ENCODE peak calls at places on chromosomes 3 and 15, in eight cellular contexts. R is activated CD8-positive, alpha-beta T cell treated with anti-CD3 and anti-CD28 coated beads for 36 hours; V is neural crest cell; Z is activated B cell treated with CpG ODN at 0.5 μM for 24 hours; T is AG09309; Y is WTC11; I is cardiac muscle cell; J is kidney. P is an unnamed sample.

GRCh38 chr3:9715127-9715526 is 11.5 kb downstream of the CPNE9 start:
- DNase-seq in V (no peak), J (no peak), T (no peak), Z (no peak), Y (peak; percentile 77), I (no peak), R (no peak), P (no peak)

GRCh38 chr3:141321109-141321497 is 47.2 kb upstream of the ZBTB38 start:
- DNase-seq in Z (no peak), Y (no peak), I (peak; percentile 31), V (no peak), R (no peak), T (no peak), J (no peak), P (no peak)

GRCh38 chr3:12178091-12178820 is 19.5 kb upstream of the TIMP4 start:
- DNase-seq in J (peak; percentile 76), V (no peak), I (peak; percentile 91), R (no peak), Z (no peak), Y (no peak), T (no peak), P (no peak)

GRCh38 chr3:148943531-148944200 is 47.7 kb upstream of the GYG1 start:
- DNase-seq in J (no peak), Y (no peak), Z (no peak), I (peak; percentile 90), T (peak; percentile 87), R (peak; percentile 30), V (no peak), P (peak; percentile 73)

GRCh38 chr3:54791552-54792156 is 136.2 kb downstream of the LRTM1 start:
- DNase-seq in J (no peak), R (no peak), I (no peak), Y (no peak), V (no peak), T (no peak), Z (no peak), P (no peak)

GRCh38 chr15:55224892-55225291 is 28.2 kb upstream of the RSL24D1 start:
- DNase-seq in Y (no peak), T (no peak), R (no peak), V (no peak), Z (no peak), I (no peak), J (no peak), P (no peak)

GRCh38 chr3:69541823-69542264 is 156.0 kb upstream of the FRMD4B start:
- DNase-seq in J (peak; percentile 71), V (peak; percentile 25), I (peak; percentile 6), R (peak; percentile 7), Z (no peak), Y (peak; percentile 48), T (no peak), P (no peak)

GRCh38 chr3:127849368-127849767 is 27.1 kb upstream of the MGLL start:
- DNase-seq in V (no peak), R (no peak), Z (no peak), Y (peak; percentile 17), T (no peak), I (no peak), J (no peak), P (no peak)

GRCh38 chr3:37579181-37579580 is 282.5 kb upstream of the CTDSPL start:
- DNase-seq in I (no peak), Z (no peak), Y (no peak), R (no peak), T (no peak), J (no peak), V (no peak), P (no peak)

GRCh38 chr3:9653565-9654248 is 4.4 kb downstream of the MTMR14 start:
- DNase-seq in R (no peak), Y (no peak), V (no peak), J (no peak), T (no peak), Z (no peak), I (no peak), P (peak; percentile 55)

DNA sequence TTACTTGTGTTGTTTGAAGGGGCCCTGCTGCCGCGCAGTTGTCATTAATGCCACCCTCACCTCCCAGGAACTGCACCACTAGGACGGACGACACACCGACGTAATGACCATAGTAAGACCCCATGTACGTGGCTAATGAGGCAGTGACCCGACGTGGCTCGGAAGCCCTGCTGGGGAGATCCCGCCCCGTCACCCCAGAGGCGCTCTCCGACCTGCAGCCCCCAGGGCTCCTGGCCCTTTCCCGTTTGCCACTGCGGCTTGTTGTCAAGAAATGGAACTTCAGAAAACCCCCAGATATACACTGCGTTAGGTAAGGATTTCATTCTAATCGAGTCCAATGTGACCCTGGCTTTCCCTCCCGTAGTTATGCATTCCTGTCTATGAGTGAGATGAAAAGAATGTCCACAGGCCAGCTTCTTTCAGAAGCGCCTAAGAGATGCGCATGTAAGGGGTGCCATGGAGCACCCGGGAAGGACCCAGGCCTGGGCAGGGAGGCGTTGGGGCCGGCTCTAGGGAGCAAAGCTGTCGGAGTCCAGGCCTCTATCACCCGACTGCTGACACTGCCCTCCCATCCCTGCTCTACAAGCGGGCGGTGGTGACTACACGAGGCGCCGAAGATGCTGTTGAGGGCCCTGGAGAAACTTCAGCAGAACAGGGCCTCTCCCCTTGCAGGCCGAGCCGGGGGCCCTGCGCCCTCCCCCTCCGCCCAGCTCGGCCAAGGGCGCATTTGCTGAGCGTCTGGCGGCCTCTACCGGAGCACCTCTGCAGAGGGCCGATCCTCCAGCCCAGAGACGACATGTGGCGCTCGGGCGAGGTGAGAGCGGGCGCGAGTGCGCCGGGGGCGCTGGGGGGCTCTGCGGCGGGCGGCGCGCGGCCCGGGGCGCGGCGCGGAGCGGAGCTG is at the start of gene GABRA5:
- DNase-seq in T (no peak), V (peak; percentile 53), R (no peak), Y (peak; percentile 79), I (peak; percentile 7), J (no peak), Z (no peak), P (no peak)
- TF ChIP-seq CTCF in T (peak; percentile 34), V (peak; percentile 54), R (no peak), Y (no peak), I (no peak), J (peak; percentile 44), Z (no peak), P (no peak)

GRCh38 chr3:62493116-62493801 is 119.9 kb upstream of the FEZF2 start:
- DNase-seq in J (no peak), T (no peak), Z (no peak), V (no peak), Y (no peak), R (no peak), I (no peak), P (no peak)
- TF ChIP-seq CTCF in J (no peak), T (peak; percentile 8), Z (no peak), V (peak; percentile 45), Y (peak; percentile 23), R (no peak), I (peak; percentile 25), P (no peak)

DNA sequence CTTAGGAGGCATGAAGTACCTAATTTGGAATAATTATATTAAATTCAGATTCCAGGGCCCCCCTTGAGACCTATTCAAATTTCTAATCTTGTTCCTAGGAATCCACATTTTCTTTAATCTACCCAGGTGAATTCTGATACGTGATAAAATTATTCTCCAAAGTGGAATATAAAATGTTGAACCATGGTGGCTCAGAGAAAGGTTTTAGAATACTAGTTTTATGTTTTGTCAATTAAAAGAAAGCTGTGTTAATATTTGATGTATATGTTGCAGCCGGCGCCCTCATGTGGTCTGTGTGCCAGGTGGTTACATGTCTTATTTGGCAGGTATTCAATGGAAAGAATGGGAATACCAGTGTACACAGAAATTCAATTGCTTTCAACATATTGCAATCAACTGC is 321.8 kb downstream of the FEZF2 start:
- DNase-seq in I (peak; percentile 42), R (peak; percentile 9), T (no peak), Y (peak; percentile 39), V (no peak), Z (no peak), J (no peak), P (no peak)
- TF ChIP-seq CTCF in I (peak; percentile 32), R (no peak), T (peak; percentile 18), Y (no peak), V (peak; percentile 51), Z (no peak), J (no peak), P (no peak)

DNA sequence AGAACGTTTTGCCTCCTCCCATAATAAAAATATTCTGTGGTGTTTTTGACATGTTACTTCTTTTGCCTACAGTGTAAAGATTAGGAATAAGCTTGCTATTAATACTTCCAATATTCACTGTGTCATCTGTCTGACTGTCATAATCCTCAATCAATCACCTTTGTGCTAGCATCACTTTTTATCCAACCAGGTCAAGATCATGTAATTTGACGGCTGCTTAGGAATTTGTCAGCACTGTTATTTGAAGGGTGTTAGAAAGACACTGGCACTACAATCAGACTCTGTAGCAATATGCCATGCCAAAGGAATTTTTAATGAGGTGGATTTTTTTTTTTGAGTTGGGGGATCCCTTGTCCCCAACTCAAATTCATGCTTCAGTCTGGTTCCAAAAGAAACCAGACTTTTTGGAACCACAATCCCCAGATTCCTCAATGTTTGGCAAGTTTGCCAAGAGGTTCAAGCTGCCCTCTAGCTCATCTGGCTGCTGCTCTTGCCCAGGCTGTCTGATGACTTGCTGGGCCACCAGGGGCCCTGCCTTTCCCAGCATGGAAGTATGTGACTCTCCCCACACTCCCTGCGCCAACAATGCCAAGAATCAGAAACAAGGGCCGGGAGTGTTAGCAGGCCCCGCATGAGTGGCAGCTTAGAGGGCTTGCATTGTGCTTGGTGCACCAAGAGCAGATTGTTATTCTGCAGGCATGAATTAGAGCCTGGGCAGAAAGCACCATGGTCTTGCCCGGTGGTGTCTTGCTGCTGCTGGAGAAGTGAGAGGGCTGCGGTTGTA is 58.6 kb upstream of the TSC22D2 start:
- DNase-seq in Z (no peak), J (no peak), R (no peak), I (no peak), Y (no peak), V (no peak), T (no peak), P (no peak)
- TF ChIP-seq CTCF in Z (no peak), J (no peak), R (no peak), I (no peak), Y (no peak), V (no peak), T (no peak), P (no peak)

GRCh38 chr3:133837487-133838295 is 32.1 kb downstream of the SRPRB start:
- DNase-seq in J (no peak), R (no peak), T (no peak), V (no peak), Y (no peak), Z (no peak), I (no peak), P (no peak)
- TF ChIP-seq CTCF in J (no peak), R (no peak), T (no peak), V (no peak), Y (no peak), Z (no peak), I (no peak), P (no peak)

GRCh38 chr3:121592856-121593702 is at the start of gene FBXO40:
- DNase-seq in Y (peak; percentile 88), T (no peak), I (peak; percentile 2), Z (no peak), V (no peak), J (no peak), R (no peak), P (no peak)
- TF ChIP-seq CTCF in Y (no peak), T (no peak), I (no peak), Z (no peak), V (no peak), J (peak; percentile 9), R (no peak), P (no peak)

DNA sequence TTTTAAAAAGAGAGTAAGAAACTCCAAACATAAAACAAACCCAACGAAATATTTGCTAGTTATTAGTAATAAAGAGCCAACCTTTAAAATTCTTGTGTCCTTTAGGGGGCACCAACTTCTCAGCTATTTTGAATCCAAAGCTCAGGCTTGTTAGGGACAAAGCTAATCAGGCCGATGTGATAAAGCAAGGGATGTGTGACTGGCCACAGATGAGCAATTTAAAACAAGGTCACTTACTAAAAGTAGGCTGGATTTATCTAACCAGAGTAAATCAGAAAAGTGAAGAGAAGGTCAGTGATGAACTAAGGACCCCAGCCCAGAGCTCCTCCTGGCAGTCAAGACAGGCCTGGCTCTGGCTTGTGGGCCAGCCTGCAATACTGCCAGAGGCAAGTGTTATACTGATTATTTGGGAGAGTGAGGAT is 108.5 kb downstream of the CYP19A1 start:
- DNase-seq in R (no peak), I (peak; percentile 62), T (no peak), J (no peak), V (peak; percentile 1), Z (no peak), Y (no peak), P (peak; percentile 33)
- TF ChIP-seq CTCF in R (no peak), I (peak; percentile 52), T (peak; percentile 47), J (no peak), V (peak; percentile 59), Z (no peak), Y (peak; percentile 25), P (peak; percentile 44)

P was measured in GM10248.